ENCODE peak calls at places on chromosomes 1 and 21, in four cellular contexts. G is NCI-H1417 treated with DMSO at 0.1 percent for 48 hours, P is stomach, H is kidney tubule cell. C is an unnamed sample.

GRCh38 chr1:52139817-52140540 is 1.9 kb upstream of the ZFYVE9 start:
- DNase-seq in P (no peak), G (no peak), H (peak), C (peak)

GRCh38 chr1:119541389-119541788 is 34.4 kb downstream of the HSD3B1 start:
- DNase-seq in G (no peak), H (no peak), P (no peak), C (peak)

GRCh38 chr1:224894915-224895314 is 34.6 kb upstream of the DNAH14 start:
- DNase-seq in G (no peak), P (no peak), H (peak), C (peak)

GRCh38 chr1:24341260-24341659 is 22.1 kb downstream of the GRHL3 start:
- DNase-seq in G (no peak), H (no peak), P (no peak), C (no peak)

GRCh38 chr1:38246955-38247952 is 200.7 kb upstream of the POU3F1 start:
- DNase-seq in G (no peak), P (no peak), H (peak), C (no peak)

GRCh38 chr1:44619261-44619900 is 54.9 kb downstream of the TMEM53 start:
- DNase-seq in P (no peak), H (peak), G (no peak), C (peak)

GRCh38 chr21:29221259-29221744 is 77.4 kb upstream of the BACH1 start:
- DNase-seq in G (no peak), H (no peak), P (no peak), C (no peak)

GRCh38 chr1:22169816-22170215 is 26.9 kb upstream of the WNT4 start:
- DNase-seq in H (no peak), P (no peak), G (no peak), C (no peak)

GRCh38 chr1:180632326-180633088 is 685 bp downstream of the XPR1 start:
- DNase-seq in P (peak), H (no peak), G (no peak), C (no peak)

GRCh38 chr1:211468595-211468994 is 23.4 kb downstream of the RD3 start:
- DNase-seq in G (no peak), P (no peak), H (no peak), C (no peak)

GRCh38 chr1:11654571-11655262 is at the start of gene FBXO44:
- DNase-seq in G (no peak), H (peak), P (peak), C (peak)

GRCh38 chr21:43957629-43958362 is 54.3 kb upstream of the TRAPPC10 start:
- DNase-seq in P (no peak), G (no peak), H (no peak), C (no peak)

GRCh38 chr1:206653715-206654459 is 18.6 kb downstream of the DYRK3 start:
- DNase-seq in P (no peak), G (no peak), H (no peak), C (peak)